ENCODE peak calls at places on chromosomes 1 and 21, in six cellular contexts. G, W, A, Q, V and X are unnamed samples.

GRCh38 chr1:163300569-163300968 is 21.2 kb upstream of the NUF2 start:
- DNase-seq in Q (no peak), A (no peak), G (no peak), W (no peak), V (no peak), X (no peak)

GRCh38 chr1:90761781-90762589 is 44.9 kb upstream of the BARHL2 start:
- DNase-seq in Q (peak; percentile 6), A (no peak), W (no peak), V (no peak), G (no peak), X (no peak)

GRCh38 chr1:178594133-178594532 is 81.2 kb downstream of the TEX35 start:
- DNase-seq in Q (no peak), G (no peak), A (no peak), V (no peak), W (no peak), X (no peak)

GRCh38 chr1:64624446-64624766 is 120.5 kb upstream of the RAVER2 start:
- DNase-seq in A (no peak), G (peak; percentile 57), Q (peak; percentile 62), W (no peak), V (peak; percentile 39), X (no peak)

GRCh38 chr1:6309550-6309949 is 48.7 kb upstream of the GPR153 start:
- DNase-seq in G (no peak), W (no peak), V (no peak), Q (no peak), A (no peak), X (no peak)

GRCh38 chr1:242554577-242554976 is 30.1 kb upstream of the PLD5 start:
- DNase-seq in A (no peak), W (no peak), G (no peak), V (no peak), Q (peak; percentile 54), X (no peak)

GRCh38 chr21:37455504-37455911 is 88.9 kb downstream of the DYRK1A start:
- DNase-seq in G (peak; percentile 41), V (no peak), W (no peak), Q (no peak), A (no peak), X (no peak)

GRCh38 chr1:44050261-44050660 is 19.0 kb upstream of the SLC6A9 start:
- DNase-seq in G (no peak), V (no peak), Q (no peak), A (no peak), W (no peak), X (peak; percentile 48)

GRCh38 chr1:85991261-85991660 is 165.3 kb downstream of the COL24A1 start:
- DNase-seq in Q (no peak), V (no peak), W (no peak), A (no peak), G (no peak), X (no peak)

GRCh38 chr21:42145569-42146250 is 73.2 kb upstream of the ABCG1 start:
- DNase-seq in Q (peak; percentile 29), G (peak; percentile 72), W (peak; percentile 79), V (peak; percentile 68), A (peak; percentile 21), X (no peak)

GRCh38 chr21:39527067-39527595 is 75.4 kb downstream of the SH3BGR start:
- DNase-seq in G (no peak), Q (no peak), W (no peak), A (no peak), V (no peak), X (no peak)

GRCh38 chr1:74362691-74363090 is 127.5 kb downstream of the TNNI3K start:
- DNase-seq in A (no peak), W (no peak), Q (no peak), G (no peak), V (no peak), X (no peak)

GRCh38 chr1:220696863-220697231 is 6.7 kb downstream of the C1orf115 start:
- DNase-seq in A (no peak), Q (no peak), V (no peak), W (no peak), G (peak; percentile 46), X (no peak)

GRCh38 chr1:2354511-2355407 is 36.6 kb downstream of the MORN1 start:
- DNase-seq in V (no peak), G (no peak), W (no peak), A (no peak), Q (no peak), X (no peak)

GRCh38 chr1:19064906-19065450 is 108.5 kb upstream of the IFFO2 start:
- DNase-seq in G (no peak), A (no peak), W (no peak), Q (no peak), V (no peak), X (no peak)

GRCh38 chr1:154453577-154454352 is 48.3 kb upstream of the TDRD10 start:
- DNase-seq in G (peak; percentile 73), Q (peak; percentile 74), A (no peak), W (no peak), V (no peak), X (no peak)

DNA sequence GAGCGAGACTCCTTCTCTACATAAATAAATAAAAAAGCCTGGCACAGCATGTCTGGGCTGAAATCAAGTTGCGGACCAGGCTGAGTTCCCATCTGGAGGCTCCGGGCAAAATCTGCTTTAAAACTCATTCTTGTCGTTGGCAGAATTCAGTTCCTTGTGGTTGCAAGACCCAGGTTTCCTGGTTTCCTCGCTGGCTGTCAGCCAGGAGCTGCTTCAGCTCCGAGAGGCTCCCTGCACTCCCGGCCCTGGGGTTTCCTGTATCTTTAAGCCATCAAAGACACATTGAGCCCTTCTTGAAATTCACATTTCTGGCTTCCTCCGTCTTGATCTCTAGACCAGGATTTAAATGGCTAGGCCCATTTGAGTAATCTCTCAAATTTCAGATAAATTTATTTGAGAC is 20.6 kb upstream of the SCCPDH start:
- DNase-seq in V (no peak), W (no peak), Q (no peak), G (peak; percentile 9), A (no peak), X (no peak)
- H2AFZ ChIP-seq in V (no peak overlapping the region), W (peak overlapping the region; percentile 42), Q (no peak overlapping the region), G (peak overlapping the region; percentile 10), A (no peak overlapping the region), X (no peak overlapping the region)

GRCh38 chr1:58813801-58814200 is 30.0 kb upstream of the JUN start:
- DNase-seq in V (no peak), A (no peak), G (no peak), W (no peak), Q (no peak), X (no peak)
- TF ChIP-seq EZH2 in V (no peak), A (no peak), G (no peak), W (no peak), Q (no peak), X (no peak)

GRCh38 chr1:213375002-213375401 is 324.0 kb downstream of the RPS6KC1 start:
- DNase-seq in A (no peak), W (no peak), Q (no peak), V (no peak), G (no peak), X (no peak)

GRCh38 chr1:213381572-213382084 is 330.6 kb downstream of the RPS6KC1 start:
- DNase-seq in Q (no peak), W (no peak), A (no peak), G (peak; percentile 19), V (no peak), X (no peak)

GRCh38 chr1:213371769-213372619 is 321.0 kb downstream of the RPS6KC1 start:
- DNase-seq in W (no peak), A (no peak), Q (no peak), V (no peak), G (no peak), X (no peak)

GRCh38 chr1:213374369-213374768 is 323.3 kb downstream of the RPS6KC1 start:
- DNase-seq in V (peak; percentile 68), Q (peak; percentile 23), A (peak; percentile 40), G (peak; percentile 60), W (peak; percentile 87), X (no peak)

GRCh38 chr1:213376862-213377372 is 325.9 kb downstream of the RPS6KC1 start:
- DNase-seq in W (peak; percentile 11), G (no peak), Q (no peak), V (no peak), A (no peak), X (no peak)
- H2AFZ ChIP-seq in W (peak overlapping the region; percentile 0), G (no peak overlapping the region), Q (no peak overlapping the region), V (no peak overlapping the region), A (no peak overlapping the region), X (no peak overlapping the region)

GRCh38 chr1:174393885-174394284 is 53.9 kb upstream of the GPR52 start:
- DNase-seq in W (no peak), A (no peak), V (no peak), Q (no peak), G (no peak), X (no peak)
- TF ChIP-seq EZH2 in W (no peak), A (no peak), V (no peak), Q (no peak), G (no peak), X (no peak)

GRCh38 chr1:82586473-82586872 is 785.7 kb downstream of the ADGRL2 start:
- DNase-seq in A (no peak), Q (no peak), V (no peak), G (no peak), W (no peak), X (no peak)
- H2AFZ ChIP-seq in A (no peak overlapping the region), Q (no peak overlapping the region), V (no peak overlapping the region), G (no peak overlapping the region), W (no peak overlapping the region), X (no peak overlapping the region)

GRCh38 chr1:42380617-42381423 is at the start of gene RIMKLA:
- DNase-seq in W (peak; percentile 92), A (no peak), G (peak; percentile 61), Q (no peak), V (peak; percentile 50), X (no peak)
- TF ChIP-seq EZH2 in W (peak; percentile 63), A (no peak), G (no peak), Q (peak; percentile 52), V (no peak), X (no peak)

GRCh38 chr1:208093754-208094719 is 150.1 kb downstream of the PLXNA2 start:
- DNase-seq in Q (peak; percentile 37), W (peak; percentile 92), V (peak; percentile 62), G (peak; percentile 83), A (peak; percentile 31), X (peak; percentile 51)
- H2AFZ ChIP-seq in Q (no peak overlapping the region), W (no peak overlapping the region), V (no peak overlapping the region), G (no peak overlapping the region), A (no peak overlapping the region), X (no peak overlapping the region)

GRCh38 chr1:118984990-118985608 is 3.0 kb downstream of the TBX15 start:
- DNase-seq in A (no peak), W (peak; percentile 36), Q (no peak), V (no peak), G (peak; percentile 68), X (no peak)

GRCh38 chr1:118986839-118987430 is 1.2 kb downstream of the TBX15 start:
- DNase-seq in V (no peak), A (no peak), G (peak; percentile 62), W (no peak), Q (no peak), X (no peak)

GRCh38 chr1:118987431-118988185 is 535 bp downstream of the TBX15 start:
- DNase-seq in G (peak; percentile 82), V (no peak), A (no peak), Q (no peak), W (peak; percentile 82), X (no peak)

GRCh38 chr1:118985611-118986290 is 2.4 kb downstream of the TBX15 start:
- DNase-seq in A (no peak), G (peak; percentile 74), W (no peak), Q (no peak), V (no peak), X (no peak)

GRCh38 chr1:118986291-118986838 is 1.8 kb downstream of the TBX15 start:
- DNase-seq in V (no peak), A (no peak), G (peak; percentile 77), W (peak; percentile 40), Q (no peak), X (no peak)
- TF ChIP-seq EZH2 in V (no peak), A (no peak), G (no peak), W (no peak), Q (no peak), X (no peak)